ENCODE peak calls at places on chromosomes 11 and 22, in seven cellular contexts. O is NCI-H460; K is CD8-positive, alpha-beta memory T cell; C is activated CD4-positive, alpha-beta T cell treated with anti-CD3 and anti-CD28 coated beads for 4 hours; N is foreskin melanocyte; R is germinal center; S is stimulated activated CD4-positive, alpha-beta T cell treated with anti-CD3 and anti-CD28 coated beads, TNF-alpha, amount 100 ng/mL, for 1 hour. M is an unnamed sample.

GRCh38 chr11:130055637-130056036 is 14.1 kb upstream of the APLP2 start:
- DNase-seq in O (no peak), K (no peak), C (no peak), N (no peak), R (no peak), S (no peak), M (no peak)

GRCh38 chr11:66123902-66124301 is 53.8 kb downstream of the PACS1 start:
- DNase-seq in O (no peak), K (no peak), C (no peak), N (no peak), R (no peak), S (no peak), M (no peak)

GRCh38 chr11:126345759-126346585 is 9.5 kb upstream of the ST3GAL4 start:
- DNase-seq in O (no peak), K (no peak), C (no peak), N (peak), R (no peak), S (no peak), M (no peak)

GRCh38 chr22:45462034-45462655 is 40.5 kb upstream of the FBLN1 start:
- DNase-seq in O (no peak), K (no peak), C (no peak), N (no peak), R (peak), S (no peak), M (peak)

GRCh38 chr11:94740083-94740974 is 27.8 kb upstream of the AMOTL1 start:
- DNase-seq in O (no peak), K (no peak), C (no peak), N (no peak), R (peak), S (no peak), M (no peak)

GRCh38 chr22:40348025-40348658 is 1.8 kb downstream of the ADSL start:
- DNase-seq in O (peak), K (peak), C (peak), N (no peak), R (peak), S (no peak), M (peak)

GRCh38 chr11:87870081-87870480 is 305.2 kb downstream of the RAB38 start:
- DNase-seq in O (no peak), K (no peak), C (no peak), N (peak), R (no peak), S (no peak), M (no peak)

GRCh38 chr22:47836957-47837356 is 1074.5 kb downstream of the TBC1D22A start:
- DNase-seq in O (no peak), K (no peak), C (no peak), N (no peak), R (no peak), S (no peak), M (peak)

GRCh38 chr22:25817092-25817943 is 75.3 kb downstream of the MYO18B start:
- DNase-seq in O (no peak), K (no peak), C (no peak), N (no peak), R (no peak), S (no peak), M (no peak)

GRCh38 chr11:86069408-86070086 is 663 bp upstream of the PICALM start:
- DNase-seq in O (peak), K (no peak), C (no peak), N (peak), R (peak), S (no peak), M (peak)

GRCh38 chr11:6655790-6656580 is at the start of gene DCHS1:
- DNase-seq in O (no peak), K (peak), C (peak), N (no peak), R (peak), S (no peak), M (no peak)

GRCh38 chr22:35684270-35684700 is 33.4 kb upstream of the APOL5 start:
- DNase-seq in O (peak), K (no peak), C (no peak), N (peak), R (no peak), S (no peak), M (peak)

GRCh38 chr11:85977751-85978160 is 91.1 kb downstream of the PICALM start:
- DNase-seq in O (no peak), K (no peak), C (no peak), N (no peak), R (no peak), S (no peak), M (no peak)

GRCh38 chr11:108218455-108218854 is 4.0 kb downstream of the NPAT start:
- DNase-seq in O (no peak), K (no peak), C (no peak), N (no peak), R (no peak), S (no peak), M (no peak)

GRCh38 chr11:65781152-65781961 is 581 bp upstream of the AP5B1 start:
- DNase-seq in O (no peak), K (no peak), C (no peak), N (peak), R (peak), S (no peak), M (no peak)

GRCh38 chr11:63756919-63757761 is 11.4 kb downstream of the ZFTA start:
- DNase-seq in O (no peak), K (no peak), C (no peak), N (no peak), R (no peak), S (no peak), M (no peak)

M was measured in SK-MEL-5.